ENCODE peak calls at places on chromosome 15, in five cellular contexts. One of them, this sample, is unnamed.
A peak's percentile ranks its signal among the peaks of the same experiment; 100 is the strongest.

GRCh38 chr15:75049392-75049791 is 26.0 kb downstream of the PPCDC start:
- DNase-seq in AG04450: no peak
- DNase-seq in endodermal cell: no peak
- DNase-seq in ovary: peak; percentile 86
- DNase-seq in esophagus squamous epithelium: no peak
- DNase-seq in this sample: no peak

GRCh38 chr15:68112711-68113110 is 58.6 kb downstream of the PIAS1 start:
- DNase-seq in AG04450: no peak
- DNase-seq in endodermal cell: no peak
- DNase-seq in ovary: no peak
- DNase-seq in esophagus squamous epithelium: no peak
- DNase-seq in this sample: no peak

GRCh38 chr15:35393403-35393802 is 152.6 kb downstream of the DPH6 start:
- DNase-seq in AG04450: no peak
- DNase-seq in endodermal cell: no peak
- DNase-seq in ovary: no peak
- DNase-seq in esophagus squamous epithelium: no peak
- DNase-seq in this sample: no peak

GRCh38 chr15:67253103-67253502 is 1.4 kb downstream of the AAGAB start:
- DNase-seq in AG04450: no peak
- DNase-seq in endodermal cell: no peak
- DNase-seq in ovary: no peak
- DNase-seq in esophagus squamous epithelium: no peak
- DNase-seq in this sample: no peak

GRCh38 chr15:96273317-96274086 is 57.0 kb upstream of the NR2F2 start:
- DNase-seq in AG04450: peak; percentile 95
- DNase-seq in endodermal cell: no peak
- DNase-seq in ovary: no peak
- DNase-seq in esophagus squamous epithelium: no peak
- DNase-seq in this sample: no peak

GRCh38 chr15:22259881-22260421 is 179.6 kb downstream of the OR4M2 start:
- DNase-seq in AG04450: no peak
- DNase-seq in endodermal cell: no peak
- DNase-seq in ovary: no peak
- DNase-seq in esophagus squamous epithelium: no peak
- DNase-seq in this sample: no peak

GRCh38 chr15:43209059-43209824 is 11.6 kb downstream of the EPB42 start:
- DNase-seq in AG04450: no peak
- DNase-seq in endodermal cell: peak; percentile 91
- DNase-seq in ovary: no peak
- DNase-seq in esophagus squamous epithelium: no peak
- DNase-seq in this sample: no peak

GRCh38 chr15:64773606-64774555 is 1.5 kb downstream of the RBPMS2 start:
- DNase-seq in AG04450: no peak
- DNase-seq in endodermal cell: peak; percentile 73
- DNase-seq in ovary: peak; percentile 37
- DNase-seq in esophagus squamous epithelium: no peak
- DNase-seq in this sample: no peak

GRCh38 chr15:47750030-47750739 is 32.9 kb downstream of the SEMA6D start:
- DNase-seq in AG04450: peak; percentile 56
- DNase-seq in endodermal cell: peak; percentile 57
- DNase-seq in ovary: no peak
- DNase-seq in esophagus squamous epithelium: no peak
- DNase-seq in this sample: no peak

GRCh38 chr15:57607570-57608000 is 15.9 kb downstream of the MYZAP start:
- DNase-seq in AG04450: no peak
- DNase-seq in endodermal cell: no peak
- DNase-seq in ovary: no peak
- DNase-seq in esophagus squamous epithelium: no peak
- DNase-seq in this sample: no peak
- TF ChIP-seq CTCF in AG04450: no peak
- TF ChIP-seq CTCF in endodermal cell: no peak
- TF ChIP-seq CTCF in ovary: no peak
- TF ChIP-seq CTCF in esophagus squamous epithelium: no peak
- TF ChIP-seq CTCF in this sample: no peak

DNA sequence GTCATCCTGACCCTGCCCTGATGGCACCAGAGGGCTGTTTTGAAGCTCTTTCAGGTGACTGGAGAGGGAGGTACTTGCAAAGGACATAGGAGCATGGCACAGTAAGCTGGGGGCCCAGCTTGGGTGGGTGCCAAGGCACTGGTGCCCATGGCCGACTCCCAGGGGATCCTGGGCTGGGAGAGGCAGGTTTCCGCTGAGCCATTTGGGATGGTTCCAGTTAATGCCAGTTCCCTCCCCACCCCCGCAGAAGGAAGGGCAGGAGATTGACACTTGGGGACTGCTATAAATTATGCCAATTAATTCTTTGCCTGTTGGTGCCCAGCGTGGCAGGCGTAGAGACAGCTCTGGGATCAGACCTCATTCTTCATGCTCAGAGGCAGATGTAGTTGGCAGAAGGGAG is 26.1 kb downstream of the CD276 start:
- DNase-seq in AG04450: no peak
- DNase-seq in endodermal cell: no peak
- DNase-seq in ovary: no peak
- DNase-seq in esophagus squamous epithelium: no peak
- DNase-seq in this sample: no peak
- H3K4me3 ChIP-seq in AG04450: no peak overlapping the region
- H3K4me3 ChIP-seq in endodermal cell: no peak overlapping the region
- H3K4me3 ChIP-seq in ovary: no peak overlapping the region
- H3K4me3 ChIP-seq in esophagus squamous epithelium: no peak overlapping the region
- H3K4me3 ChIP-seq in this sample: no peak overlapping the region

GRCh38 chr15:31433574-31433973 is 106.9 kb downstream of the KLF13 start:
- DNase-seq in AG04450: no peak
- DNase-seq in endodermal cell: no peak
- DNase-seq in ovary: no peak
- DNase-seq in esophagus squamous epithelium: no peak
- DNase-seq in this sample: no peak

GRCh38 chr15:31435256-31435781 is 108.7 kb downstream of the KLF13 start:
- DNase-seq in AG04450: peak; percentile 32
- DNase-seq in endodermal cell: peak; percentile 90
- DNase-seq in ovary: peak; percentile 72
- DNase-seq in esophagus squamous epithelium: peak; percentile 46
- DNase-seq in this sample: peak; percentile 93

GRCh38 chr15:31435891-31436628 is 109.4 kb downstream of the KLF13 start:
- DNase-seq in AG04450: no peak
- DNase-seq in endodermal cell: no peak
- DNase-seq in ovary: no peak
- DNase-seq in esophagus squamous epithelium: no peak
- DNase-seq in this sample: no peak

GRCh38 chr15:31434418-31435255 is 108.0 kb downstream of the KLF13 start:
- DNase-seq in AG04450: peak; percentile 61
- DNase-seq in endodermal cell: no peak
- DNase-seq in ovary: no peak
- DNase-seq in esophagus squamous epithelium: peak; percentile 36
- DNase-seq in this sample: no peak

GRCh38 chr15:31433101-31433500 is 106.5 kb downstream of the KLF13 start:
- DNase-seq in AG04450: no peak
- DNase-seq in endodermal cell: no peak
- DNase-seq in ovary: no peak
- DNase-seq in esophagus squamous epithelium: no peak
- DNase-seq in this sample: no peak
- H3K27ac ChIP-seq in AG04450: no peak overlapping the region
- H3K27ac ChIP-seq in endodermal cell: no peak overlapping the region
- H3K27ac ChIP-seq in ovary: no peak overlapping the region
- H3K27ac ChIP-seq in esophagus squamous epithelium: no peak overlapping the region
- H3K27ac ChIP-seq in this sample: no peak overlapping the region

GRCh38 chr15:83365370-83365938 is 81.0 kb upstream of the BNC1 start:
- DNase-seq in AG04450: no peak
- DNase-seq in endodermal cell: peak; percentile 72
- DNase-seq in ovary: peak; percentile 30
- DNase-seq in esophagus squamous epithelium: no peak
- DNase-seq in this sample: no peak
- TF ChIP-seq CTCF in AG04450: no peak
- TF ChIP-seq CTCF in endodermal cell: peak; percentile 23
- TF ChIP-seq CTCF in ovary: no peak
- TF ChIP-seq CTCF in esophagus squamous epithelium: no peak
- TF ChIP-seq CTCF in this sample: no peak

DNA sequence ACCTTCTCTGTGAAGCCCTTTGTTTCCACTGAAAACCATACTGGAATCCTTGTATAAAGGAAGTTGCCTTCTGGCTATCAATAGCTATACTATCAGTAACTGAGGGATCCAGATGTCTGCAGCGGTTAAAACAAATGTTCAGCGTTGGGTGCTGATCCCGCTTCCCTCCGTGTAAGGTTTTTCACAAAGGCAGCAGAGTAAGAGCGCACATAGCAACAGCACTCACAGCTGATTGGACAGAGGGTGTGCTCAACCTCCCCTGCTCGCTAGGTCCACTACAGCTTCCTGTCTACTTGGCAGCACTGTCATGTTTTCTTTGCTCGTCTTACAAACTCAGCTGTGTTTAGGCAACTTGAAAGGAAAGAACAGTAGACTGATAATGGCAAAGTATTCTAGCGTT is 27.3 kb downstream of the ATOSA start:
- DNase-seq in AG04450: peak; percentile 92
- DNase-seq in endodermal cell: peak; percentile 66
- DNase-seq in ovary: peak; percentile 65
- DNase-seq in esophagus squamous epithelium: no peak
- DNase-seq in this sample: peak; percentile 63
- H3K4me3 ChIP-seq in AG04450: peak overlapping the region; percentile 52
- H3K4me3 ChIP-seq in endodermal cell: no peak overlapping the region
- H3K4me3 ChIP-seq in ovary: peak overlapping the region; percentile 23
- H3K4me3 ChIP-seq in esophagus squamous epithelium: no peak overlapping the region
- H3K4me3 ChIP-seq in this sample: peak overlapping the region; percentile 48

DNA sequence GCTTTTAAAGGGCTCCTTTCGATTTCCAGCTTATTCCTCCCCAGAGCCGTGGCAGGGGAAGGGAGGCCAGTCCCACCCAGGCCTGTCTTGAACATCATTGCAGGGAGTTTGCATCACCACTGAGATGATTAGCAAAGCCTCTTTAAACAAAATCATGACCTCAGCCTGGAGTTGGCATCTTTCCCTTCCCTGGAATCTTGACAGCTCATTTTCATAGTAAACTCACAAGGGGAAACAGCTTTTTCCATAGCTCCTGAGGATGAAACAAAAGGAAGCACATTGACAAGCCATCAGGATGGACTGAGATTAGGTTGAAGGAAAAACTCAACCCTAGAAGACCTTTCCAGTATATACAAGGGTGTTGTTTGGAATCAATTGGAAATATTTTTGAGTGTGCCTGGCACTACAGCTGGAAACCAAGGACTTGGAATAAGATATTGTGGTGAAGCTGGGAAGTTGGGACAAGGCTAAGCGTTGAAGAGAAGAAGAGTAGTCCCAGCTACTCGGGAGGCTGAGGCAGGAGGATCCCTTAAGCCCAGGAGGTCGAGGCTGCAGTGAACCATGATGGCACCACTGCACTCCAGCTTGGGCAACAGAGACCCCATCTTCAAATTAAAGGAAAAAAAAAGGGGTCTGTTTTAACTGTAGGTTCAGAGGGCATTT is 3.1 kb upstream of the LARP6 start:
- DNase-seq in AG04450: peak; percentile 99
- DNase-seq in endodermal cell: no peak
- DNase-seq in ovary: peak; percentile 79
- DNase-seq in esophagus squamous epithelium: no peak
- DNase-seq in this sample: no peak
- H3K27ac ChIP-seq in AG04450: peak overlapping the region; percentile 96
- H3K27ac ChIP-seq in endodermal cell: no peak overlapping the region
- H3K27ac ChIP-seq in ovary: no peak overlapping the region
- H3K27ac ChIP-seq in esophagus squamous epithelium: no peak overlapping the region
- H3K27ac ChIP-seq in this sample: no peak overlapping the region